ENCODE peak calls at places on chromosomes 7 and 10, in five cellular contexts. D, E, T, X and N are unnamed samples.
A peak's percentile ranks its signal among the peaks of the same experiment; 100 is the strongest.

GRCh38 chr7:18126274-18126673 is 98.6 kb upstream of the PRPS1L1 start:
- DNase-seq in D (no peak), E (no peak), T (no peak), X (no peak), N (no peak)

GRCh38 chr7:117587931-117588330 is 108.1 kb downstream of the CFTR start:
- DNase-seq in D (no peak), E (no peak), T (no peak), X (no peak), N (no peak)

GRCh38 chr7:27453702-27454405 is 208.8 kb downstream of the HIBADH start:
- DNase-seq in D (no peak), E (no peak), T (no peak), X (no peak), N (no peak)

GRCh38 chr10:102322914-102323313 is 72.6 kb upstream of the NFKB2 start:
- DNase-seq in D (no peak), E (peak; percentile 79), T (no peak), X (peak; percentile 33), N (no peak)

GRCh38 chr7:7696458-7697119 is 21.8 kb downstream of the RPA3 start:
- DNase-seq in D (no peak), E (peak; percentile 39), T (no peak), X (no peak), N (no peak)

GRCh38 chr7:155296788-155297516 is 726 bp upstream of the INSIG1 start:
- DNase-seq in D (peak; percentile 65), E (peak; percentile 84), T (peak; percentile 42), X (peak; percentile 84), N (peak; percentile 59)

GRCh38 chr7:28018851-28019465 is 161.6 kb downstream of the JAZF1 start:
- DNase-seq in D (no peak), E (no peak), T (no peak), X (no peak), N (no peak)

GRCh38 chr7:105224884-105225651 is 163.7 kb downstream of the SRPK2 start:
- DNase-seq in D (no peak), E (peak; percentile 49), T (peak; percentile 45), X (no peak), N (peak; percentile 39)

GRCh38 chr7:87148332-87148955 is 3.8 kb upstream of the DMTF1 start:
- DNase-seq in D (no peak), E (peak; percentile 49), T (no peak), X (no peak), N (peak; percentile 50)

GRCh38 chr7:34136698-34137097 is 231.4 kb downstream of the BMPER start:
- DNase-seq in D (no peak), E (no peak), T (no peak), X (no peak), N (no peak)

GRCh38 chr10:7488418-7488829 is 77.6 kb upstream of the SFMBT2 start:
- DNase-seq in D (no peak), E (no peak), T (no peak), X (no peak), N (no peak)

GRCh38 chr10:103232772-103233488 is 12.8 kb upstream of the RPEL1 start:
- DNase-seq in D (no peak), E (peak; percentile 8), T (no peak), X (no peak), N (no peak)

GRCh38 chr10:56449770-56450169 is 88.7 kb upstream of the ZWINT start:
- DNase-seq in D (no peak), E (peak; percentile 11), T (no peak), X (no peak), N (no peak)

GRCh38 chr7:19213746-19214145 is 68.5 kb upstream of the FERD3L start:
- DNase-seq in D (no peak), E (no peak), T (no peak), X (no peak), N (no peak)